ENCODE peak calls at places on chromosomes 2 and 18, in nine cellular contexts. One of them, this sample, is unnamed. For H3K4me1, the result is how much of the 10 kb centered on the place peaks cover.

GRCh38 chr2:232889876-232890401 is 19.9 kb downstream of the SNORC start:
- DNase-seq in stomach: peak
- DNase-seq in HepG2: no peak
- DNase-seq in SK-N-SH: no peak
- DNase-seq in K562: no peak
- DNase-seq in esophagus muscularis mucosa: no peak
- DNase-seq in H1: no peak
- DNase-seq in transverse colon: no peak
- DNase-seq in upper lobe of left lung: no peak
- DNase-seq in this sample: no peak

GRCh38 chr2:71156531-71156930 is 26.1 kb downstream of the MPHOSPH10 start:
- DNase-seq in esophagus muscularis mucosa: no peak
- DNase-seq in H1: no peak
- DNase-seq in HepG2: no peak
- DNase-seq in upper lobe of left lung: no peak
- DNase-seq in transverse colon: no peak
- DNase-seq in K562: no peak
- DNase-seq in SK-N-SH: no peak
- DNase-seq in stomach: no peak
- DNase-seq in this sample: peak

GRCh38 chr2:240364961-240365775 is 70.3 kb upstream of the GPC1 start:
- DNase-seq in stomach: no peak
- DNase-seq in transverse colon: no peak
- DNase-seq in esophagus muscularis mucosa: no peak
- DNase-seq in SK-N-SH: no peak
- DNase-seq in H1: no peak
- DNase-seq in HepG2: no peak
- DNase-seq in K562: no peak
- DNase-seq in upper lobe of left lung: no peak
- DNase-seq in this sample: no peak

GRCh38 chr2:119659601-119660342 is 19.2 kb upstream of the TMEM177 start:
- DNase-seq in upper lobe of left lung: peak
- DNase-seq in transverse colon: peak
- DNase-seq in esophagus muscularis mucosa: no peak
- DNase-seq in HepG2: peak
- DNase-seq in SK-N-SH: peak
- DNase-seq in H1: no peak
- DNase-seq in K562: no peak
- DNase-seq in stomach: peak
- DNase-seq in this sample: no peak

GRCh38 chr2:104734937-104735586 is 118.9 kb upstream of the POU3F3 start:
- DNase-seq in H1: no peak
- DNase-seq in K562: no peak
- DNase-seq in transverse colon: no peak
- DNase-seq in SK-N-SH: no peak
- DNase-seq in upper lobe of left lung: no peak
- DNase-seq in stomach: no peak
- DNase-seq in esophagus muscularis mucosa: peak
- DNase-seq in HepG2: no peak
- DNase-seq in this sample: no peak

GRCh38 chr18:75284566-75284965 is 74.0 kb downstream of the TSHZ1 start:
- DNase-seq in esophagus muscularis mucosa: peak
- DNase-seq in transverse colon: no peak
- DNase-seq in SK-N-SH: no peak
- DNase-seq in upper lobe of left lung: no peak
- DNase-seq in H1: no peak
- DNase-seq in HepG2: no peak
- DNase-seq in K562: no peak
- DNase-seq in stomach: no peak
- DNase-seq in this sample: no peak

GRCh38 chr2:119438128-119438656 is 6.5 kb downstream of the TMEM37 start:
- DNase-seq in esophagus muscularis mucosa: no peak
- DNase-seq in stomach: no peak
- DNase-seq in SK-N-SH: no peak
- DNase-seq in HepG2: peak
- DNase-seq in H1: no peak
- DNase-seq in K562: no peak
- DNase-seq in transverse colon: no peak
- DNase-seq in upper lobe of left lung: no peak
- DNase-seq in this sample: no peak

GRCh38 chr2:164015328-164016123 is 279.7 kb upstream of the FIGN start:
- DNase-seq in HepG2: no peak
- DNase-seq in upper lobe of left lung: no peak
- DNase-seq in SK-N-SH: no peak
- DNase-seq in transverse colon: no peak
- DNase-seq in K562: no peak
- DNase-seq in esophagus muscularis mucosa: no peak
- DNase-seq in H1: no peak
- DNase-seq in stomach: no peak
- DNase-seq in this sample: peak

GRCh38 chr2:64857581-64858471 is 131.4 kb upstream of the SLC1A4 start:
- DNase-seq in transverse colon: no peak
- DNase-seq in HepG2: no peak
- DNase-seq in stomach: no peak
- DNase-seq in esophagus muscularis mucosa: no peak
- DNase-seq in K562: no peak
- DNase-seq in SK-N-SH: peak
- DNase-seq in H1: no peak
- DNase-seq in upper lobe of left lung: no peak
- DNase-seq in this sample: peak

GRCh38 chr2:227513113-227513512 is 41.2 kb downstream of the AGFG1 start:
- DNase-seq in transverse colon: no peak
- DNase-seq in SK-N-SH: peak
- DNase-seq in HepG2: no peak
- DNase-seq in stomach: no peak
- DNase-seq in H1: no peak
- DNase-seq in K562: peak
- DNase-seq in esophagus muscularis mucosa: no peak
- DNase-seq in upper lobe of left lung: no peak
- DNase-seq in this sample: no peak

GRCh38 chr2:27086722-27087446 is at the start of gene KHK:
- DNase-seq in SK-N-SH: peak
- DNase-seq in H1: no peak
- DNase-seq in HepG2: peak
- DNase-seq in upper lobe of left lung: peak
- DNase-seq in transverse colon: peak
- DNase-seq in K562: peak
- DNase-seq in stomach: peak
- DNase-seq in esophagus muscularis mucosa: no peak
- DNase-seq in this sample: peak

GRCh38 chr2:231662028-231662810 is 46.1 kb upstream of the PTMA start:
- DNase-seq in upper lobe of left lung: peak
- DNase-seq in K562: peak
- DNase-seq in stomach: peak
- DNase-seq in HepG2: no peak
- DNase-seq in esophagus muscularis mucosa: peak
- DNase-seq in transverse colon: peak
- DNase-seq in SK-N-SH: peak
- DNase-seq in H1: peak
- DNase-seq in this sample: peak

GRCh38 chr18:44723366-44723765 is 42.7 kb downstream of the SETBP1 start:
- DNase-seq in SK-N-SH: no peak
- DNase-seq in HepG2: no peak
- DNase-seq in esophagus muscularis mucosa: no peak
- DNase-seq in H1: no peak
- DNase-seq in stomach: no peak
- DNase-seq in transverse colon: no peak
- DNase-seq in K562: no peak
- DNase-seq in upper lobe of left lung: no peak
- DNase-seq in this sample: no peak

GRCh38 chr2:46574457-46575354 is 95.3 kb downstream of the TMEM247 start:
- DNase-seq in esophagus muscularis mucosa: no peak
- DNase-seq in HepG2: no peak
- DNase-seq in upper lobe of left lung: no peak
- DNase-seq in K562: no peak
- DNase-seq in SK-N-SH: no peak
- DNase-seq in H1: no peak
- DNase-seq in stomach: no peak
- DNase-seq in transverse colon: no peak
- DNase-seq in this sample: no peak

GRCh38 chr2:54771166-54771565 is 47.7 kb downstream of the EML6 start:
- DNase-seq in upper lobe of left lung: no peak
- DNase-seq in SK-N-SH: peak
- DNase-seq in stomach: no peak
- DNase-seq in esophagus muscularis mucosa: no peak
- DNase-seq in HepG2: no peak
- DNase-seq in transverse colon: no peak
- DNase-seq in K562: no peak
- DNase-seq in H1: no peak
- DNase-seq in this sample: no peak

GRCh38 chr2:65129276-65129612 is 662 bp downstream of the RAB1A start:
- DNase-seq in H1: no peak
- DNase-seq in HepG2: no peak
- DNase-seq in upper lobe of left lung: no peak
- DNase-seq in stomach: no peak
- DNase-seq in K562: no peak
- DNase-seq in SK-N-SH: no peak
- DNase-seq in transverse colon: no peak
- DNase-seq in esophagus muscularis mucosa: no peak
- DNase-seq in this sample: no peak

GRCh38 chr2:183224933-183225332 is 100.7 kb downstream of the NUP35 start:
- DNase-seq in K562: no peak
- DNase-seq in SK-N-SH: no peak
- DNase-seq in HepG2: no peak
- DNase-seq in esophagus muscularis mucosa: no peak
- DNase-seq in stomach: no peak
- DNase-seq in upper lobe of left lung: no peak
- DNase-seq in transverse colon: no peak
- DNase-seq in H1: no peak
- DNase-seq in this sample: no peak

GRCh38 chr18:37566479-37567060 is 972 bp upstream of the CELF4 start:
- DNase-seq in SK-N-SH: peak
- DNase-seq in H1: no peak
- DNase-seq in esophagus muscularis mucosa: no peak
- DNase-seq in K562: no peak
- DNase-seq in HepG2: no peak
- DNase-seq in upper lobe of left lung: no peak
- DNase-seq in stomach: no peak
- DNase-seq in transverse colon: no peak
- DNase-seq in this sample: peak

GRCh38 chr2:160014227-160014626 is 48.2 kb downstream of the PLA2R1 start:
- DNase-seq in SK-N-SH: no peak
- DNase-seq in upper lobe of left lung: no peak
- DNase-seq in K562: no peak
- DNase-seq in esophagus muscularis mucosa: no peak
- DNase-seq in stomach: no peak
- DNase-seq in H1: no peak
- DNase-seq in HepG2: no peak
- DNase-seq in transverse colon: no peak
- DNase-seq in this sample: no peak
- TF ChIP-seq POLR2AphosphoS5 in SK-N-SH: no peak
- TF ChIP-seq POLR2AphosphoS5 in upper lobe of left lung: no peak
- TF ChIP-seq POLR2AphosphoS5 in K562: no peak
- TF ChIP-seq POLR2AphosphoS5 in esophagus muscularis mucosa: no peak
- TF ChIP-seq POLR2AphosphoS5 in stomach: no peak
- TF ChIP-seq POLR2AphosphoS5 in H1: no peak
- TF ChIP-seq POLR2AphosphoS5 in HepG2: no peak
- TF ChIP-seq POLR2AphosphoS5 in transverse colon: no peak
- TF ChIP-seq POLR2AphosphoS5 in this sample: no peak

DNA sequence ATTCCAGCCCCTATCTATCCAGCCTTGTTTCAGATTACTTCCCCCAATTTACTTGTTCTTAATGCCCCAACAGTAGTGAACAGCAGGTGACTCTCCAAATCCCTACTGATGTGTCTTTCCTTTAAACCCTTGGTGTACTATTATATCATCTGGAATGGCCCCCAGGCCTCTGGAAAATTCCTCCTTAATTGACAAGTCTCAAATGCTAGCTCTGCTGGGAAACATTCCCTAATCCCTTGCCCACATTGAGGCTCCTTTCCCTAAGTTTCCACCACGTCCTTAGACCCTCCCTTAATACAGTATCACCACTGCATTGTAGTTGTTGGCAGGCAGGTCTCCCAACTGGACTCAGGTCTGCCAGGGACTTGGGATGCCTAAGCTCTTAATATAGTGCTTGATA is 41.0 kb downstream of the MYO3B start:
- DNase-seq in K562: no peak
- DNase-seq in HepG2: no peak
- DNase-seq in esophagus muscularis mucosa: no peak
- DNase-seq in stomach: no peak
- DNase-seq in transverse colon: no peak
- DNase-seq in upper lobe of left lung: no peak
- DNase-seq in SK-N-SH: no peak
- DNase-seq in H1: no peak
- DNase-seq in this sample: no peak
- H3K4me1 ChIP-seq in K562: under half
- H3K4me1 ChIP-seq in HepG2: under half
- H3K4me1 ChIP-seq in esophagus muscularis mucosa: under half
- H3K4me1 ChIP-seq in stomach: under half
- H3K4me1 ChIP-seq in transverse colon: under half
- H3K4me1 ChIP-seq in upper lobe of left lung: under half
- H3K4me1 ChIP-seq in SK-N-SH: under half
- H3K4me1 ChIP-seq in H1: under half
- H3K4me1 ChIP-seq in this sample: under half

GRCh38 chr2:121162893-121163292 is 122.1 kb downstream of the TFCP2L1 start:
- DNase-seq in H1: no peak
- DNase-seq in stomach: no peak
- DNase-seq in SK-N-SH: no peak
- DNase-seq in transverse colon: no peak
- DNase-seq in HepG2: no peak
- DNase-seq in K562: no peak
- DNase-seq in upper lobe of left lung: no peak
- DNase-seq in esophagus muscularis mucosa: no peak
- DNase-seq in this sample: no peak
- TF ChIP-seq EP300 in H1: no peak
- TF ChIP-seq EP300 in stomach: no peak
- TF ChIP-seq EP300 in SK-N-SH: no peak
- TF ChIP-seq EP300 in transverse colon: no peak
- TF ChIP-seq EP300 in HepG2: no peak
- TF ChIP-seq EP300 in K562: no peak
- TF ChIP-seq EP300 in upper lobe of left lung: no peak
- TF ChIP-seq EP300 in esophagus muscularis mucosa: no peak
- TF ChIP-seq EP300 in this sample: no peak

DNA sequence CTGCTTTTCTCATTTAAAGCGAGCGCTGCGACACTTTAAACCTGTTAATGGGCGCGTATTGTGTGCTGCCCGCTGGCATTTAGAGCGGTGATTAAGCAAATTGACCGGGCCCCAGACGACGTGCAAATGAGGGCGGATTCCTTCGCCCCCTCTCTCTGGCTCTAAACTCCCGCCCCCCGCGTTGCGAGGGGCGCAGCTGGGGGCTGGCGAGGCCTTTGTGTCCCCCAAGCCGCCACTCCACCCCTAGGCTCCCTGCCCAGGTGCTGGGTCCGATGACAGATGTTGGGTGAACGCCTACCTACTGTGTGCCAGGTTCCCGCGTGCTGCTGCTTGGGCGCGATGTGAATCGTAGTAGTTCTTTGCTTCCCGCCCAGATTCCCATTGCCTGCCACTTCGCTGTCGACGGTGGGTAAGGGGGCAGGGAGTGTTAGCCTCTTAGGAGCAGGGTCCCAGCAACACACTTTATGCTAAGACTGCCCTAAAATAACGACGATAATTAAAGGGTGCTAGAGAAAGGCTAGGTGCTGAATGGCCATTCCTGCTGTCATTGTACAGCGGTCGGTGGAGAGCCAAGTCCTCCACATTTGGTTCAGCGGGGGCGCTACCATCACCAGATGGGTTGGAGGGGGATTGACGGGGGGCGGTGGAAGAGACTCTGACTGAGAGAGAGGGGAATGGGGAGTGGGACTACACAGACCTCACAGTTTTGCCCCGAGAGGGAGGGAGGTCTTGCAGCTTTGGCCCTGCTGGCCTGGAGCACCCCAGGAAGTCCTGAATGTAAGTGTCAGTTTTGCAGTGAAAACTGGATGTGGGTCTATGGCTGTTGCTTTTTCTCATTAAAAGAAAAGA is 2.1 kb downstream of the TCF7L1 start:
- DNase-seq in transverse colon: no peak
- DNase-seq in SK-N-SH: no peak
- DNase-seq in H1: peak
- DNase-seq in esophagus muscularis mucosa: no peak
- DNase-seq in K562: no peak
- DNase-seq in upper lobe of left lung: peak
- DNase-seq in HepG2: no peak
- DNase-seq in stomach: no peak
- DNase-seq in this sample: no peak
- TF ChIP-seq POLR2AphosphoS5 in transverse colon: no peak
- TF ChIP-seq POLR2AphosphoS5 in SK-N-SH: no peak
- TF ChIP-seq POLR2AphosphoS5 in H1: no peak
- TF ChIP-seq POLR2AphosphoS5 in esophagus muscularis mucosa: no peak
- TF ChIP-seq POLR2AphosphoS5 in K562: no peak
- TF ChIP-seq POLR2AphosphoS5 in upper lobe of left lung: no peak
- TF ChIP-seq POLR2AphosphoS5 in HepG2: no peak
- TF ChIP-seq POLR2AphosphoS5 in stomach: no peak
- TF ChIP-seq POLR2AphosphoS5 in this sample: no peak

This sample was measured in sigmoid colon.